ENCODE peak calls at places on chromosomes 3 and 15, in four cellular contexts. Q is K562, L is GM12878, R is HepG2. S is an unnamed sample.

GRCh38 chr3:12679468-12679867 is 15.6 kb upstream of the RAF1 start:
- DNase-seq in Q (no peak), R (peak; percentile 38), L (no peak), S (no peak)

GRCh38 chr3:23886311-23886710 is 30.5 kb downstream of the NKIRAS1 start:
- DNase-seq in R (no peak), L (no peak), Q (no peak), S (no peak)

GRCh38 chr3:37812497-37812896 is 49.2 kb upstream of the CTDSPL start:
- DNase-seq in R (no peak), L (no peak), Q (no peak), S (no peak)

GRCh38 chr15:25207369-25207768 is 231.5 kb downstream of the UBE3A start:
- DNase-seq in R (no peak), L (no peak), Q (no peak), S (no peak)

GRCh38 chr3:107429330-107430181 is 52.3 kb downstream of the CCDC54 start:
- DNase-seq in Q (peak; percentile 64), L (no peak), R (peak; percentile 56), S (peak; percentile 68)

GRCh38 chr15:28919679-28920655 is 34.2 kb downstream of the APBA2 start:
- DNase-seq in Q (no peak), L (no peak), R (no peak), S (no peak)

GRCh38 chr3:151315136-151315535 is 1.5 kb downstream of the GPR87 start:
- DNase-seq in Q (no peak), R (no peak), L (no peak), S (no peak)

GRCh38 chr15:31155136-31155535 is 53.6 kb upstream of the TRPM1 start:
- DNase-seq in L (no peak), R (no peak), Q (no peak), S (no peak)

GRCh38 chr3:21446937-21447336 is 304.1 kb downstream of the ZNF385D start:
- DNase-seq in R (no peak), Q (no peak), L (no peak), S (no peak)

GRCh38 chr15:55282284-55282833 is 7.3 kb downstream of the RAB27A start:
- DNase-seq in R (no peak), L (no peak), Q (peak; percentile 26), S (no peak)

GRCh38 chr3:129121016-129121791 is 400 bp downstream of the RAB43 start:
- DNase-seq in L (no peak), Q (no peak), R (no peak), S (no peak)

GRCh38 chr3:127690823-127691452 is 18.2 kb downstream of the ABTB1 start:
- DNase-seq in L (no peak), Q (no peak), R (peak; percentile 59), S (peak; percentile 62)

GRCh38 chr3:187802928-187803259 is 57.6 kb upstream of the BCL6 start:
- DNase-seq in L (peak; percentile 64), R (no peak), Q (no peak), S (no peak)

GRCh38 chr15:60961541-60961940 is 267.6 kb downstream of the RORA start:
- DNase-seq in Q (no peak), L (no peak), R (no peak), S (no peak)

GRCh38 chr15:79478108-79478507 is 46.0 kb downstream of the MINAR1 start:
- DNase-seq in L (no peak), R (no peak), Q (no peak), S (no peak)

GRCh38 chr15:79472446-79472845 is 40.3 kb downstream of the MINAR1 start:
- DNase-seq in Q (no peak), L (no peak), R (no peak), S (no peak)

GRCh38 chr15:79475312-79475711 is 43.2 kb downstream of the MINAR1 start:
- DNase-seq in R (no peak), L (no peak), Q (no peak), S (no peak)

GRCh38 chr15:79479616-79480015 is 47.5 kb downstream of the MINAR1 start:
- DNase-seq in Q (no peak), R (no peak), L (no peak), S (no peak)

GRCh38 chr15:79474252-79474651 is 42.1 kb downstream of the MINAR1 start:
- DNase-seq in L (no peak), Q (no peak), R (no peak), S (no peak)
- TF ChIP-seq HDAC6 in L (no peak), Q (no peak), R (no peak), S (no peak)

GRCh38 chr3:72848703-72849081 is 447 bp upstream of the SHQ1 start:
- DNase-seq in Q (no peak), R (no peak), L (peak; percentile 71), S (no peak)
- TF ChIP-seq HDAC6 in Q (no peak), R (no peak), L (no peak), S (no peak)

GRCh38 chr3:183548262-183548769 is 7.2 kb downstream of the KLHL6 start:
- DNase-seq in Q (no peak), R (no peak), L (no peak), S (peak; percentile 46)
- TF ChIP-seq HDAC6 in Q (no peak), R (no peak), L (no peak), S (no peak)

GRCh38 chr3:139121513-139122220 is 77.0 kb upstream of the PRR23C start:
- DNase-seq in R (peak; percentile 67), Q (no peak), L (no peak), S (no peak)
- TF ChIP-seq HDAC6 in R (no peak), Q (no peak), L (no peak), S (no peak)

DNA sequence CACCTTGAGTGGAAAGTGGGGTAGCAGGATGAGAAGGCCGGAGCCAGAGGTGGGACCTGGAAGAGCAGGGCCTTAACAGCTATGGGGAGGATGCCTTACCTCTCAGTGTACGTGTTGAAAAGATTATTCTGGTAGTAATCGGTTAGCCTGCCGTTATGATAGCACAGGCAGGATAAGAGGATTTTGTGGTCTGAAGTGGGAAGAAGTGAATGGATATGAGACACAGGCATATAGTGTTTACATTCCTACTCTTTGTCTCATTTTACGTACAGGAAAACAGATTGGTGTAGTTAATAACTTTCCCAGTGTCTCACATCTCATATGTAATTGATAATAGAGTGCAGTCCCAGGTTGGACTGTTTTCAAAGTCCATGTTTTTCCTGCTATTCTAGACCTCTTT is 172.3 kb downstream of the KLHL25 start:
- DNase-seq in Q (no peak), L (no peak), R (no peak), S (no peak)
- TF ChIP-seq HDAC6 in Q (no peak), L (no peak), R (no peak), S (no peak)

DNA sequence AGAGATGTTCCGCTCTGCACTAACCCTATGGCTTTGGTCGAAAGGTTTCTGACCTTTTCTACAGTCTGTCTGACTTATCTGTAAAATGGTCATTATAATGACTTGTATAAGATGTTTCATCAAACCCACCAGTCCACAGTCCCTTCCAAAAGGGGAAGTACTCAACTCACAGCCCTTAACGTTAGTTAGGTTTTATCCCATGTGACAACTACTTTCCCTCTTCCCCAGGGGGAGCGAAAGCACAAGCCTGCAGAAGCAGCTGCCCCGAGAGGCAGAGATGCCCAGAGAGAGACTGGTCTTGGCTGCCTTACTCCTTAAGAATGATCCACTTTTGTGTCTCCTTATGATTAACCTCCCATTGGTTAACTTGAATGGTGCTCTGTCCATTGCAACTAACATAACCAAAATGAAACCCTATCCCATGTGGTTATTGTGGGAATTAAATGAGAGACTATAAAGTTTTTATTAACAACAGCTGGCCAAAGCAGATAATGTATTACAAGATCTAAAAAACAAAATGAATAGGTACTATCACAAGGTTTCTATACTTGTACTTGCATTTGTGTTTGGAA is 6.4 kb downstream of the ASTE1 start:
- DNase-seq in L (no peak), Q (no peak), R (no peak), S (no peak)
- TF ChIP-seq HDAC6 in L (no peak), Q (no peak), R (no peak), S (no peak)

GRCh38 chr15:64581408-64581761 is 121.0 kb downstream of the ZNF609 start:
- DNase-seq in L (no peak), Q (no peak), R (no peak), S (no peak)

GRCh38 chr15:64582202-64582601 is 121.8 kb downstream of the ZNF609 start:
- DNase-seq in L (no peak), Q (no peak), R (no peak), S (no peak)

GRCh38 chr15:64583983-64584382 is 123.6 kb downstream of the ZNF609 start:
- DNase-seq in L (no peak), R (no peak), Q (no peak), S (no peak)

GRCh38 chr15:64580696-64581407 is 120.5 kb downstream of the ZNF609 start:
- DNase-seq in R (no peak), L (no peak), Q (no peak), S (no peak)

GRCh38 chr15:64583519-64583918 is 123.1 kb downstream of the ZNF609 start:
- DNase-seq in Q (no peak), R (no peak), L (no peak), S (no peak)
- TF ChIP-seq HDAC6 in Q (no peak), R (no peak), L (no peak), S (no peak)

GRCh38 chr15:83207622-83208356 is at the start of gene HDGFL3:
- DNase-seq in R (no peak), L (no peak), Q (peak; percentile 62), S (peak; percentile 85)

GRCh38 chr15:83205725-83206324 is 1.8 kb downstream of the HDGFL3 start:
- DNase-seq in R (no peak), L (no peak), Q (no peak), S (no peak)

GRCh38 chr15:83208357-83208661 is 686 bp upstream of the HDGFL3 start:
- DNase-seq in L (no peak), R (no peak), Q (no peak), S (no peak)

GRCh38 chr15:83206387-83206970 is 1.1 kb downstream of the HDGFL3 start:
- DNase-seq in R (no peak), L (no peak), Q (no peak), S (no peak)

DNA sequence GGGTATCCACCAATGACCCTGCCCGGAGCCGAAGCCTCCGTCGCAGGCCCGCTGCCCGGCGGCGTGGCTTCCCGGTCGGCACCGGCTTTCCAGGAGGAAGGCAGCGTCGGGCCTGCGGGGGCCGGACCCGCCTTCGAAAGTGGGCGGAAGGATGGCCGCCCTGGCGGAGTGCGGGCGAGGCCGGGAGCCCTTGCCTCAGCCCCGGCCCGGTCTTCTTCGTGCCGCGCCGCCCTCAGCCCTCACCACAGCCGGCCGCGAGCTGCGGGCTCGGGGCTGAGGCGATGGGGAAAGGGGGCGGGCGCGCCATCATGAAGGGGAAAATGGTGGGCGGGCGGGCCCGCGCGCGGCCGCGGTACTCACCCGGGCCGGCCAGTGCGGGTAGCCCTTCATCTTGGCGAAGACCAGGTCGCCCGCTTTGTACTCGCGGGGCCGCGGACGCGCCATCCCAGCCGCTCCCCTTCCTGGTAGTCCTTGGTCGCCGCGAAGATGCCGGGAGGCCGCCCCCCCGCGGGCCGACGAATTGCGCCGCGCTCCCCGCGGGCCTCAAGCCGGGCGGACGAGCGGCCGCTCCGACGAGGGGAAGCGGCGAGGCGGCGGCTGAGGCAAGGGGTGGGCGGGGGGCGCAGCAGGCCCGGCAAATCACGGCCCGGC is 527 bp downstream of the HDGFL3 start:
- DNase-seq in L (no peak), Q (peak; percentile 57), R (no peak), S (peak; percentile 71)
- TF ChIP-seq HDAC6 in L (no peak), Q (no peak), R (no peak), S (no peak)

GRCh38 chr3:159964166-159964973 is 24.3 kb upstream of the IL12A start:
- DNase-seq in Q (no peak), R (no peak), L (peak; percentile 74), S (no peak)
- TF ChIP-seq HDAC6 in Q (no peak), R (no peak), L (no peak), S (no peak)